ENCODE peak calls at places on chromosome 14, in eight cellular contexts. V is activated naive CD4-positive, alpha-beta T cell treated with anti-CD3 and anti-CD28 coated beads, Interleukin-2, amount 10 ng/mL, durations not matched to agents 7 days and 5 days; A is tibial artery; J is H7; F is progenitor cell of endocrine pancreas; Y is AG04450; H is NCI-H1105; B is mesenchymal stem cell. S is an unnamed sample.

GRCh38 chr14:26905219-26905618 is 307.4 kb upstream of the NOVA1 start:
- DNase-seq in V (no peak), A (no peak), J (no peak), F (no peak), Y (no peak), H (no peak), B (no peak), S (no peak)

GRCh38 chr14:93788557-93789365 is 476 bp upstream of the PRIMA1 start:
- DNase-seq in V (no peak), A (peak; percentile 37), J (peak; percentile 92), F (peak; percentile 44), Y (no peak), H (peak; percentile 63), B (no peak), S (peak; percentile 26)

GRCh38 chr14:76086636-76087035 is 65.1 kb upstream of the GPATCH2L start:
- DNase-seq in V (no peak), A (no peak), J (peak; percentile 10), F (no peak), Y (no peak), H (no peak), B (no peak), S (no peak)

GRCh38 chr14:103593577-103593976 is 30.8 kb downstream of the COA8 start:
- DNase-seq in V (no peak), A (no peak), J (no peak), F (no peak), Y (no peak), H (no peak), B (no peak), S (no peak)

GRCh38 chr14:51370758-51371386 is 130.8 kb downstream of the TMX1 start:
- DNase-seq in V (no peak), A (no peak), J (no peak), F (no peak), Y (no peak), H (no peak), B (no peak), S (no peak)

GRCh38 chr14:32702571-32702970 is 236.1 kb upstream of the NPAS3 start:
- DNase-seq in V (no peak), A (peak; percentile 68), J (peak; percentile 2), F (no peak), Y (no peak), H (no peak), B (peak; percentile 25), S (no peak)

GRCh38 chr14:54797986-54798385 is 104.6 kb downstream of the GCH1 start:
- DNase-seq in V (no peak), A (no peak), J (no peak), F (no peak), Y (no peak), H (no peak), B (no peak), S (no peak)

GRCh38 chr14:34436118-34436905 is 25.7 kb downstream of the SPTSSA start:
- DNase-seq in V (no peak), A (no peak), J (no peak), F (no peak), Y (peak; percentile 30), H (no peak), B (peak; percentile 83), S (peak; percentile 36)

GRCh38 chr14:23121401-23121800 is 2.3 kb upstream of the CEBPE start:
- DNase-seq in V (no peak), A (no peak), J (peak; percentile 70), F (no peak), Y (no peak), H (no peak), B (peak; percentile 69), S (peak; percentile 32)

GRCh38 chr14:77140343-77140936 is 1.2 kb downstream of the ZDHHC22 start:
- DNase-seq in V (no peak), A (no peak), J (peak; percentile 74), F (no peak), Y (no peak), H (peak; percentile 22), B (no peak), S (no peak)

GRCh38 chr14:59507063-59507751 is 22.9 kb downstream of the JKAMP start:
- DNase-seq in V (peak; percentile 73), A (peak; percentile 42), J (peak; percentile 62), F (peak; percentile 49), Y (peak; percentile 26), H (peak; percentile 57), B (peak; percentile 70), S (peak; percentile 58)

GRCh38 chr14:24353551-24354529 is 14.0 kb upstream of the RIPK3 start:
- DNase-seq in V (no peak), A (no peak), J (no peak), F (no peak), Y (no peak), H (no peak), B (peak; percentile 87), S (no peak)

GRCh38 chr14:105294142-105294597 is 6.6 kb downstream of the BRF1 start:
- DNase-seq in V (peak; percentile 88), A (no peak), J (peak; percentile 35), F (no peak), Y (no peak), H (no peak), B (peak; percentile 70), S (no peak)

GRCh38 chr14:55980970-55981369 is 137.2 kb upstream of the PELI2 start:
- DNase-seq in V (no peak), A (no peak), J (no peak), F (no peak), Y (no peak), H (no peak), B (no peak), S (no peak)

GRCh38 chr14:104933721-104934379 is 9.2 kb downstream of the PLD4 start:
- DNase-seq in V (no peak), A (no peak), J (peak; percentile 80), F (no peak), Y (no peak), H (no peak), B (no peak), S (no peak)

GRCh38 chr14:39265032-39265431 is 31.3 kb downstream of the MIA2 start:
- DNase-seq in V (no peak), A (no peak), J (no peak), F (no peak), Y (no peak), H (peak; percentile 3), B (peak; percentile 39), S (no peak)

GRCh38 chr14:75848337-75848736 is 133.5 kb downstream of the TGFB3 start:
- DNase-seq in V (no peak), A (no peak), J (no peak), F (no peak), Y (no peak), H (no peak), B (no peak), S (no peak)

GRCh38 chr14:64195194-64195593 is 99.0 kb downstream of the ESR2 start:
- DNase-seq in V (no peak), A (no peak), J (no peak), F (no peak), Y (no peak), H (no peak), B (no peak), S (no peak)

S was measured in hepatic stellate cell.